ENCODE peak calls at places on chromosomes 12 and 14, in six cellular contexts. O, U, G, A, W and S are unnamed samples.

GRCh38 chr12:96487214-96487613 is 2.2 kb upstream of the CFAP54 start:
- DNase-seq in O (peak), U (no peak), G (no peak), A (peak), W (no peak), S (peak)

GRCh38 chr14:74637184-74637562 is 25.1 kb upstream of the LTBP2 start:
- DNase-seq in O (no peak), U (no peak), G (no peak), A (no peak), W (no peak), S (no peak)

GRCh38 chr14:99077844-99078236 is 194.2 kb downstream of the BCL11B start:
- DNase-seq in O (no peak), U (no peak), G (no peak), A (no peak), W (no peak), S (no peak)

GRCh38 chr12:115037830-115038229 is 353.9 kb upstream of the TBX3 start:
- DNase-seq in O (no peak), U (no peak), G (no peak), A (peak), W (no peak), S (peak)

GRCh38 chr14:77204457-77204796 is 22.8 kb downstream of the TMEM63C start:
- DNase-seq in O (no peak), U (no peak), G (no peak), A (no peak), W (peak), S (no peak)

GRCh38 chr12:7645395-7646177 is 20.1 kb downstream of the APOBEC1 start:
- DNase-seq in O (peak), U (no peak), G (no peak), A (peak), W (peak), S (peak)

GRCh38 chr12:124422142-124422569 is 127.3 kb downstream of the RFLNA start:
- DNase-seq in O (no peak), U (peak), G (peak), A (peak), W (peak), S (no peak)

GRCh38 chr14:103618999-103619398 is 10.0 kb upstream of the KLC1 start:
- DNase-seq in O (peak), U (no peak), G (no peak), A (no peak), W (no peak), S (no peak)

GRCh38 chr12:15151141-15152091 is 69.8 kb downstream of the RERG start:
- DNase-seq in O (no peak), U (no peak), G (no peak), A (peak), W (peak), S (peak)

GRCh38 chr12:42587564-42588307 is 1.8 kb downstream of the PRICKLE1 start:
- DNase-seq in O (no peak), U (no peak), G (no peak), A (no peak), W (peak), S (no peak)

GRCh38 chr14:22339277-22339676 is 249.7 kb downstream of the DAD1 start:
- DNase-seq in O (peak), U (no peak), G (peak), A (peak), W (no peak), S (peak)

GRCh38 chr14:76810953-76811400 is 1.7 kb downstream of the ANGEL1 start:
- DNase-seq in O (peak), U (no peak), G (peak), A (peak), W (peak), S (peak)

GRCh38 chr14:53043107-53043704 is 92.4 kb upstream of the FERMT2 start:
- DNase-seq in O (no peak), U (no peak), G (no peak), A (peak), W (no peak), S (peak)

GRCh38 chr12:57151741-57152407 is 4.5 kb upstream of the LRP1-AS start:
- DNase-seq in O (peak), U (no peak), G (no peak), A (peak), W (no peak), S (peak)

GRCh38 chr12:46617167-46617566 is 208.6 kb downstream of the SLC38A4 start:
- DNase-seq in O (peak), U (no peak), G (peak), A (peak), W (no peak), S (peak)

GRCh38 chr12:1836854-1837411 is 16.6 kb downstream of the LRTM2 start:
- DNase-seq in O (no peak), U (peak), G (no peak), A (no peak), W (no peak), S (no peak)

GRCh38 chr12:92141585-92142244 is 3.9 kb downstream of the BTG1 start:
- DNase-seq in O (no peak), U (no peak), G (no peak), A (no peak), W (no peak), S (no peak)

GRCh38 chr12:179131-179884 is 34.6 kb downstream of the SLC6A12 start:
- DNase-seq in O (no peak), U (no peak), G (no peak), A (no peak), W (no peak), S (no peak)

GRCh38 chr14:55000381-55000780 is 26.5 kb downstream of the WDHD1 start:
- DNase-seq in O (peak), U (no peak), G (no peak), A (peak), W (no peak), S (peak)

GRCh38 chr12:30967026-30967425 is 40.5 kb downstream of the TSPAN11 start:
- DNase-seq in O (no peak), U (no peak), G (no peak), A (no peak), W (no peak), S (no peak)

GRCh38 chr14:87205811-87206210 is 787.2 kb downstream of the GALC start:
- DNase-seq in O (no peak), U (no peak), G (no peak), A (no peak), W (no peak), S (no peak)

GRCh38 chr12:39236994-39237393 is 205.9 kb downstream of the KIF21A start:
- DNase-seq in O (peak), U (no peak), G (no peak), A (peak), W (peak), S (peak)

GRCh38 chr12:19018302-19018980 is 111.1 kb upstream of the PLEKHA5 start:
- DNase-seq in O (peak), U (no peak), G (no peak), A (peak), W (no peak), S (peak)

GRCh38 chr12:82970614-82971013 is 283.9 kb downstream of the TMTC2 start:
- DNase-seq in O (no peak), U (no peak), G (no peak), A (no peak), W (no peak), S (no peak)

GRCh38 chr12:52063081-52063985 is 6.4 kb upstream of the ATG101 start:
- DNase-seq in O (no peak), U (no peak), G (no peak), A (peak), W (no peak), S (no peak)

GRCh38 chr14:55153951-55154350 is 24.9 kb downstream of the LGALS3 start:
- DNase-seq in O (no peak), U (no peak), G (no peak), A (no peak), W (no peak), S (no peak)

GRCh38 chr12:122609696-122610095 is 82.6 kb downstream of the KNTC1 start:
- DNase-seq in O (no peak), U (no peak), G (no peak), A (no peak), W (no peak), S (no peak)
- H3K4me3 ChIP-seq in O (no peak), U (no peak), G (no peak), A (no peak), W (no peak), S (no peak)

DNA sequence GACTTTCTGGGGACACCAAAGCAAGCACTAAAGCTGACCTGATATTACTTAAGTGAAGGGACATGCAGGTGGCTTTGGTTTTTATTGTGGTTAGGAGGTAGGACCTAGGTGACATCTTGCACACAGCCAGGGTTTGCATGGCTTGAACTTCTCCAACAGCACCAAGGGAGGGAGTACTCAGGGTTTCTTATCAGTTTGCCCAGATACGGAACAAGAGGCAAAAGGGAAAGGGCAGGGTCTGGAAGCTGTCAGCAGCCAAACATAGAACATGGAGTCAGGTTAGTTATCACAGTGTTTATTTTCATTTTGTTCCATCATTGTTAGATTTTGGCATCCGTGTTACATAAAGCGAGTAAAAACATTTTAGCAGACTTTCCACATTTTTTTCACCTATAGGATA is 186.3 kb upstream of the CLEC14A start:
- DNase-seq in O (no peak), U (no peak), G (no peak), A (peak), W (no peak), S (peak)
- TF ChIP-seq CTCF in O (no peak), U (no peak), G (no peak), A (no peak), W (no peak), S (no peak)

DNA sequence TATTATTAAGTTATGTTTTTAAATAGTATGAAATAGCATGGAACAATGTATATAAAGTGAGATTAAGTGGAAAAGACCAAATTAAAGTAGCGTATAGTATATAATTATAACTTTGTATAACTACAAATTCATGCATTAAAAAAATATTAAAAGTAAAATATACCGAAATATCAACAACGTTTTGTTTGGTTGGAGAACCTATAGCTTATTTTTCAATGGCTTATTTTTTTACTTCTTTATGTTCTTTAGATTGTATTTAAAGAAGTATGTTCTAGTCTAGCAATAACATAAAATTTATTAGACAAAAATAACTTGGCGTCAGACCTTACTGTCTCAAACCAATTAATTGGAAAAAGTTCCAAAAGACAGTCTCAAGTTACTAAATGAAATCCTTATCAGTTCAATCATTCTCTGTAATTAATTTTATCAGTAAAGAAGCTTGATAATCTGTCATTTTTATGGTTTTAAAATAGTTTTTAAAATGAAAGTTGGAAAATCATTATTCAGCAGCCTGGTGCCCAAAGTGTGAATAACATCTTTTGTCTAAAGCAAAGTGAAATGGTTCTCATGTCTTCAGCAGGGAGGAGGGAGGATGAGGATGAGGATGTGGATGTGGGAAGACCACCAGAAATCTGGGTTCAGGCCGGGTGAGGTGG is 46.7 kb downstream of the IRAK3 start:
- DNase-seq in O (peak), U (no peak), G (no peak), A (peak), W (no peak), S (peak)
- H3K4me3 ChIP-seq in O (peak), U (peak), G (no peak), A (peak), W (peak), S (peak)

GRCh38 chr12:81450920-81451739 is 308.0 kb downstream of the PPFIA2 start:
- DNase-seq in O (peak), U (no peak), G (no peak), A (peak), W (peak), S (peak)
- TF ChIP-seq CTCF in O (peak), U (peak), G (peak), A (peak), W (peak), S (peak)

GRCh38 chr12:90854136-90854689 is 100.8 kb downstream of the CCER1 start:
- DNase-seq in O (peak), U (no peak), G (no peak), A (peak), W (peak), S (peak)

GRCh38 chr12:90858261-90858660 is 96.7 kb downstream of the CCER1 start:
- DNase-seq in O (no peak), U (no peak), G (peak), A (peak), W (peak), S (peak)

GRCh38 chr12:90855534-90855933 is 99.4 kb downstream of the CCER1 start:
- DNase-seq in O (no peak), U (no peak), G (no peak), A (no peak), W (no peak), S (no peak)

DNA sequence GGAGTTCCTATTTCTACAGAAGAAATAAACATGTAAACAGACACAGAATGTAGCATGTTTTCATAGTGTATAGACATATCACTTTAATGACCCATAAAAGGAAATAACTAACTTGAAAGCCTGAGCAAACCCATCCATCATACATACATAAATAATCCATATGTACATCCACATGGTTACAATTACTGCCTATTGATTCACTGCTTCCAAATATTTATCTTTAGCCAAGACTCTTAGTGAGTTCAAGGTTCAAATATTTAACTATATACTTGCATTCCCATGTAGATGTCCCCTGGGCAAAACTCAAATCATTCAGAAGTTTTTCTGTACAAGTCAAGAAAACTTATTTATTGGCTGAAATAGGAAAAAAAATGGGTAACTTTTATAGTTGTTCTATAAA is 95.4 kb downstream of the CCER1 start:
- DNase-seq in O (no peak), U (no peak), G (no peak), A (no peak), W (no peak), S (no peak)
- H3K4me3 ChIP-seq in O (no peak), U (no peak), G (no peak), A (no peak), W (no peak), S (no peak)

GRCh38 chr14:50667491-50668007 is 557 bp downstream of the SAV1 start:
- DNase-seq in O (no peak), U (no peak), G (peak), A (no peak), W (peak), S (no peak)
- TF ChIP-seq CTCF in O (no peak), U (no peak), G (no peak), A (no peak), W (no peak), S (no peak)